ENCODE peak calls at places on chromosomes 5 and 9, in four cellular contexts. H is COLO829, N is mesendoderm, P is NCI-H460. V is an unnamed sample.

GRCh38 chr5:160089549-160089948 is 29.7 kb downstream of the PWWP2A start:
- DNase-seq in N (no peak), H (no peak), P (no peak), V (no peak)

GRCh38 chr5:149406203-149406978 is 27.3 kb upstream of the IL17B start:
- DNase-seq in H (no peak), P (no peak), N (no peak), V (peak; percentile 75)

GRCh38 chr9:6247266-6247665 is 31.7 kb downstream of the IL33 start:
- DNase-seq in H (no peak), P (no peak), N (no peak), V (no peak)

GRCh38 chr5:10513501-10514442 is 50.1 kb upstream of the ANKRD33B start:
- DNase-seq in H (no peak), N (peak; percentile 96), P (no peak), V (no peak)

GRCh38 chr5:20972419-20972925 is 984.5 kb upstream of the CDH18 start:
- DNase-seq in H (peak; percentile 11), P (peak; percentile 74), N (peak; percentile 83), V (peak; percentile 9)

GRCh38 chr5:132456553-132457361 is 33.8 kb downstream of the IRF1 start:
- DNase-seq in H (no peak), P (no peak), N (no peak), V (peak; percentile 48)

GRCh38 chr9:125749951-125750655 is 2.9 kb downstream of the PBX3 start:
- DNase-seq in H (no peak), N (no peak), P (no peak), V (no peak)

GRCh38 chr5:401216-402034 is 41.6 kb upstream of the EXOC3 start:
- DNase-seq in P (no peak), H (no peak), N (no peak), V (no peak)

GRCh38 chr9:85723220-85723619 is 18.5 kb downstream of the AGTPBP1 start:
- DNase-seq in N (peak; percentile 88), H (no peak), P (no peak), V (peak; percentile 26)

GRCh38 chr5:164048527-164048926 is 543.1 kb downstream of the MAT2B start:
- DNase-seq in H (peak; percentile 4), N (no peak), P (peak; percentile 37), V (no peak)

GRCh38 chr9:16653491-16654407 is 216.7 kb downstream of the BNC2 start:
- DNase-seq in N (peak; percentile 11), P (no peak), H (no peak), V (peak; percentile 13)

GRCh38 chr5:68046445-68046844 is 169.1 kb upstream of the PIK3R1 start:
- DNase-seq in H (no peak), P (peak; percentile 78), N (peak; percentile 14), V (no peak)

GRCh38 chr5:33439905-33440481 is 772 bp upstream of the TARS1 start:
- DNase-seq in N (no peak), P (no peak), H (no peak), V (no peak)

GRCh38 chr5:164753434-164753833 is 1248.0 kb downstream of the MAT2B start:
- DNase-seq in P (no peak), N (no peak), H (no peak), V (no peak)

GRCh38 chr5:14143843-14144585 is 872 bp downstream of the TRIO start:
- DNase-seq in N (no peak), H (no peak), P (no peak), V (peak; percentile 55)

GRCh38 chr9:128297221-128297773 is 21.2 kb downstream of the SWI5 start:
- DNase-seq in N (no peak), H (no peak), P (no peak), V (no peak)

GRCh38 chr9:27870404-27870803 is 297.1 kb upstream of the C9orf72 start:
- DNase-seq in P (no peak), N (no peak), H (no peak), V (no peak)

GRCh38 chr9:12696931-12697622 is 3.9 kb downstream of the TYRP1 start:
- DNase-seq in P (no peak), H (no peak), N (no peak), V (no peak)

GRCh38 chr5:53027913-53028312 is 38.8 kb downstream of the ITGA2 start:
- DNase-seq in H (no peak), P (no peak), N (no peak), V (peak; percentile 38)

GRCh38 chr5:64682608-64683007 is 7.7 kb upstream of the SHISAL2B start:
- DNase-seq in N (peak; percentile 79), H (no peak), P (no peak), V (no peak)

GRCh38 chr5:32123058-32123805 is 50.9 kb downstream of the GOLPH3 start:
- DNase-seq in P (no peak), H (peak; percentile 37), N (no peak), V (no peak)

GRCh38 chr5:116378007-116378831 is 196.4 kb downstream of the SEMA6A start:
- DNase-seq in P (no peak), H (no peak), N (peak; percentile 55), V (peak; percentile 24)

GRCh38 chr5:36691241-36691640 is 84.8 kb downstream of the SLC1A3 start:
- DNase-seq in N (no peak), P (no peak), H (no peak), V (no peak)

GRCh38 chr9:35415769-35416427 is 74.0 kb upstream of the RUSC2 start:
- DNase-seq in H (no peak), P (no peak), N (peak; percentile 64), V (no peak)

GRCh38 chr9:96015876-96016686 is 140.6 kb downstream of the ERCC6L2 start:
- DNase-seq in H (no peak), P (no peak), N (no peak), V (no peak)

GRCh38 chr9:77588319-77588937 is 59.7 kb downstream of the GNA14 start:
- DNase-seq in H (peak; percentile 90), P (peak; percentile 9), N (peak; percentile 95), V (no peak)

GRCh38 chr5:91535508-91535907 is 152.4 kb upstream of the ARRDC3 start:
- DNase-seq in H (no peak), N (no peak), P (no peak), V (no peak)

GRCh38 chr9:115649991-115650472 is 503.6 kb upstream of the PAPPA start:
- DNase-seq in H (no peak), P (no peak), N (no peak), V (peak; percentile 66)

GRCh38 chr9:133763272-133764183 is 25.4 kb upstream of the SARDH start:
- DNase-seq in H (no peak), P (no peak), N (no peak), V (peak; percentile 1)

GRCh38 chr9:136370037-136370436 is 3.4 kb downstream of the CARD9 start:
- DNase-seq in P (no peak), H (no peak), N (no peak), V (no peak)

GRCh38 chr9:137417161-137418021 is 5.6 kb downstream of the EXD3 start:
- DNase-seq in H (no peak), N (no peak), P (no peak), V (no peak)

V was measured in heart right ventricle.